ENCODE peak calls at places on chromosomes 4 and X, in seven cellular contexts. K, N, V, R, T, W and G are unnamed samples.
A peak's percentile ranks its signal among the peaks of the same experiment; 100 is the strongest.

GRCh38 chr4:97500423-97500822 is 642.9 kb downstream of the STPG2 start:
- DNase-seq in K (no peak), N (no peak), V (no peak), R (no peak), T (no peak), W (no peak), G (no peak)

GRCh38 chrX:74382613-74383012 is 38.7 kb upstream of the SLC16A2 start:
- DNase-seq in K (peak; percentile 37), N (peak; percentile 17), V (peak; percentile 75), R (peak; percentile 66), T (peak; percentile 60), W (peak; percentile 74), G (peak; percentile 67)

GRCh38 chrX:11558972-11559371 is 106.7 kb downstream of the ARHGAP6 start:
- DNase-seq in K (peak; percentile 29), N (no peak), V (peak; percentile 23), R (no peak), T (peak; percentile 7), W (no peak), G (peak; percentile 38)

GRCh38 chr4:173531085-173531965 is 1.3 kb upstream of the HAND2 start:
- DNase-seq in K (no peak), N (no peak), V (no peak), R (no peak), T (peak; percentile 39), W (no peak), G (no peak)

GRCh38 chrX:7120578-7121219 is 26.8 kb upstream of the STS start:
- DNase-seq in K (no peak), N (no peak), V (no peak), R (peak; percentile 58), T (peak; percentile 23), W (peak; percentile 20), G (no peak)

GRCh38 chr4:56876264-56876663 is 31.4 kb upstream of the REST start:
- DNase-seq in K (no peak), N (no peak), V (no peak), R (no peak), T (no peak), W (no peak), G (no peak)

GRCh38 chr4:144820115-144820514 is 174.2 kb downstream of the HHIP start:
- DNase-seq in K (no peak), N (no peak), V (no peak), R (peak; percentile 11), T (no peak), W (peak; percentile 98), G (no peak)

GRCh38 chrX:37314526-37314925 is 34.6 kb upstream of the PRRG1 start:
- DNase-seq in K (no peak), N (no peak), V (no peak), R (peak; percentile 64), T (no peak), W (peak; percentile 87), G (no peak)

GRCh38 chr4:159023741-159024140 is 79.1 kb upstream of the RAPGEF2 start:
- DNase-seq in K (no peak), N (no peak), V (no peak), R (no peak), T (no peak), W (no peak), G (no peak)

GRCh38 chr4:55754754-55755350 is 64.7 kb upstream of the EXOC1L start:
- DNase-seq in K (no peak), N (no peak), V (no peak), R (peak; percentile 58), T (no peak), W (peak; percentile 74), G (no peak)

GRCh38 chr4:83089759-83090158 is 24.8 kb downstream of the PLAC8 start:
- DNase-seq in K (no peak), N (no peak), V (no peak), R (no peak), T (no peak), W (no peak), G (no peak)

GRCh38 chr4:83096397-83096796 is 18.1 kb downstream of the PLAC8 start:
- DNase-seq in K (no peak), N (no peak), V (no peak), R (no peak), T (no peak), W (no peak), G (no peak)

GRCh38 chr4:83093060-83093640 is 21.4 kb downstream of the PLAC8 start:
- DNase-seq in K (no peak), N (no peak), V (no peak), R (no peak), T (no peak), W (no peak), G (no peak)
- TF ChIP-seq CTCF in K (no peak), N (peak; percentile 63), V (no peak), R (no peak), T (no peak), W (no peak), G (no peak)

GRCh38 chr4:48985976-48986653 is at the start of gene CWH43:
- DNase-seq in K (no peak), N (peak; percentile 36), V (peak; percentile 78), R (no peak), T (no peak), W (no peak), G (no peak)
- TF ChIP-seq CTCF in K (no peak), N (no peak), V (no peak), R (no peak), T (no peak), W (no peak), G (no peak)

DNA sequence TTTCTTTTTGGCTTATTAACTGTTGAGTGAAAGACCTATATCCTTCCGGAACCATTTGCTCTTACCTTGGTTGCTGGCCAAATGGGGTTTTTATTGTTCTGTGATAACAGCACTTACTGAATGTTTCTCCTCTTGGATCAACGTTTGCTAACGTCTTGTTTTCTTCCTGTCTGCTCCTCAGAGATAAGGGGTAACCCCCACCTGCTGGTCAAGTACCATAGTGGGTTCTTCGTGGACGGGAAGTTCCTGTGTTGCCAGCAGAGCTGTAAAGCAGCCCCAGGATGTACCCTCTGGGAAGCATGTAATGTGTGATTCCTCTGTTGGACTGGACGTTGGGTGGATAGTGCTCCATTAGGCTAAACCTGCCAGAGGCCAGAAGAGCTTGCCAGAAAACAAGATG is 15.3 kb downstream of the BMX start:
- DNase-seq in K (no peak), N (no peak), V (peak; percentile 20), R (no peak), T (no peak), W (no peak), G (no peak)
- TF ChIP-seq CTCF in K (no peak), N (no peak), V (no peak), R (no peak), T (no peak), W (no peak), G (no peak)

GRCh38 chr4:27701563-27701962 is 840.9 kb downstream of the STIM2 start:
- DNase-seq in K (no peak), N (no peak), V (no peak), R (peak; percentile 0), T (no peak), W (peak; percentile 7), G (no peak)

GRCh38 chr4:27703771-27704170 is 843.1 kb downstream of the STIM2 start:
- DNase-seq in K (no peak), N (no peak), V (no peak), R (no peak), T (no peak), W (no peak), G (no peak)

DNA sequence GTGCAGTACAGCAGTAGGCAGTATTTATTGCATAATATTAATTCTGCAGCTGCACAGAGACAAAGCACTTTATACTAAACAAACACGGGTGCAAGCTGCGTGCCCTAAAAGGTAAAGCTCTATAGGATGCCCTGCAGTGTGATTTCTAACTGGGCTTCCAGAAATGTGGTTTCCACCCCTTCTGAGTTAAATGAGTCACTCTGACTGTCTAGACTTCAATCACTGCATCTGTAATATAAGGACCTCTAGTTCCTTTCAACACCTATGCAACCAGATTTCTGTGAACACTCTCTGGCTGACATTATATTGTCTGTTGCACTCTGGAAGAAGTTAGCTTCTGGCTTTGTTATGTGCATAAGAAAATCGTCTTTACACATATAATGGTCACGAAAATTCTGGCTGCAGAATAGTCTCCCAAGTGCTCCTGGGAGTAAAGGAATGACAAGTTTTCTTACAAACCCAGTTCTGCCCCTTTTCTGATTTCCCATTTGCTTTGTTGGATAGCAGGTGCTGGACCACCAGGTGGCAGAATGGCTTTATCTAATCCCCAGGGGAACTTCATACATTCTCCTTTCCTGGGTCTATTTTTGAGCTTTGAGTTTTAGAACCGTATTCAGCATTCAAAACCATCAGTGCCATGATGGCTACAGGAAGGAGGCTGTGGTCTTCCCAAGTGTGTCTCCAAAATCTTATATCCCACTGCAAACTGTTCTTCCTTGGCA is 842.2 kb downstream of the STIM2 start:
- DNase-seq in K (no peak), N (no peak), V (no peak), R (peak; percentile 1), T (peak; percentile 16), W (peak; percentile 9), G (no peak)
- TF ChIP-seq CTCF in K (no peak), N (peak; percentile 66), V (no peak), R (peak; percentile 24), T (peak; percentile 42), W (peak; percentile 23), G (no peak)

DNA sequence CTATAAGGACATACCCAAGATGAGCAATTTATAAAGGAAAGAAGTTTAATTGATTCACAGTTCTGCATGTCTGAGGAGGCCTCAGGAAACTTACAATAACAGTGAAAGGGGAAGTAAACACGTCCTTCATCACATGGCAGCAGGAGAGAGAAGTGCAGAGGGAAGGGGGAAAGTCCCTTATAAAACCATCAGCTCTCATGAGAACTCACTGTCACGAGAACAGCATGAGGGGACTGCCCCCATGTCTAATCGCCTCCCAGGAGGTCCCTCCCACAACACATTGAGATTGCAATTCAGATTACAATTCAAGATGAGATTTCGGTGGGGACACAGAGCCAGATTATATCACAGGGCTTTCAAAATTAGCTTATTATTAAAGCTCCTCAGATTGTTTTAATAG is 209.5 kb upstream of the PPP3CA start:
- DNase-seq in K (no peak), N (no peak), V (no peak), R (no peak), T (no peak), W (no peak), G (no peak)
- TF ChIP-seq CTCF in K (no peak), N (no peak), V (no peak), R (no peak), T (no peak), W (no peak), G (no peak)